ENCODE peak calls at places on chromosomes 2 and 18, in seven cellular contexts. S is HepG2, X is uterus, M is B cell, U is mammary epithelial cell, V is left ventricle myocardium inferior, K is WTC11. Q is an unnamed sample.

GRCh38 chr18:32893915-32894314 is 121.1 kb upstream of the KLHL14 start:
- DNase-seq in V (no peak), U (no peak), K (no peak), X (no peak), M (no peak), S (peak), Q (no peak)

GRCh38 chr2:61853086-61853847 is 593 bp downstream of the FAM161A start:
- DNase-seq in M (no peak), U (peak), V (no peak), S (peak), K (no peak), X (no peak), Q (no peak)

GRCh38 chr2:215728504-215729065 is 284.8 kb downstream of the MREG start:
- DNase-seq in X (no peak), M (no peak), S (peak), U (peak), V (no peak), K (no peak), Q (peak)

GRCh38 chr2:218419630-218420216 is 800 bp downstream of the VIL1 start:
- DNase-seq in S (no peak), K (no peak), U (no peak), V (no peak), M (no peak), X (no peak), Q (no peak)

GRCh38 chr18:22689711-22690110 is 243.4 kb upstream of the RBBP8 start:
- DNase-seq in U (no peak), K (no peak), S (no peak), M (no peak), X (no peak), V (no peak), Q (no peak)

GRCh38 chr2:109538551-109538950 is 75.2 kb downstream of the SEPTIN10 start:
- DNase-seq in K (no peak), S (no peak), M (no peak), U (no peak), V (no peak), X (no peak), Q (no peak)

GRCh38 chr2:65129276-65129612 is 662 bp downstream of the RAB1A start:
- DNase-seq in U (peak), S (no peak), K (no peak), V (no peak), M (no peak), X (no peak), Q (no peak)

GRCh38 chr2:11496311-11496710 is 30.4 kb upstream of the E2F6 start:
- DNase-seq in X (peak), U (no peak), S (no peak), K (no peak), M (no peak), V (no peak), Q (no peak)

GRCh38 chr2:225995788-225996476 is 596.4 kb downstream of the NYAP2 start:
- DNase-seq in K (no peak), X (peak), S (no peak), V (no peak), M (no peak), U (peak), Q (no peak)

GRCh38 chr2:50401772-50402653 is 629.9 kb downstream of the NRXN1 start:
- DNase-seq in U (peak), M (no peak), V (no peak), S (peak), K (peak), X (no peak), Q (no peak)

GRCh38 chr2:101655941-101656422 is 41.5 kb upstream of the MAP4K4 start:
- DNase-seq in V (no peak), K (no peak), S (peak), M (no peak), U (no peak), X (peak), Q (no peak)

GRCh38 chr2:98487806-98488189 is 43.1 kb downstream of the INPP4A start:
- DNase-seq in V (no peak), K (peak), M (no peak), U (no peak), S (peak), X (no peak), Q (no peak)

GRCh38 chr2:120305296-120305695 is 40.6 kb upstream of the INHBB start:
- DNase-seq in S (peak), V (no peak), M (no peak), K (no peak), X (peak), U (no peak), Q (no peak)

GRCh38 chr2:29011650-29012060 is 30.6 kb downstream of the TOGARAM2 start:
- DNase-seq in S (no peak), X (no peak), U (no peak), K (no peak), V (peak), M (peak), Q (no peak)

GRCh38 chr2:237550057-237550415 is 16.3 kb upstream of the PRLH start:
- DNase-seq in S (no peak), U (no peak), X (no peak), K (no peak), M (no peak), V (no peak), Q (no peak)

GRCh38 chr2:100940766-100941645 is 61.1 kb upstream of the RPL31 start:
- DNase-seq in V (no peak), S (no peak), M (no peak), U (no peak), X (no peak), K (no peak), Q (no peak)

GRCh38 chr18:42640160-42640559 is 475.3 kb downstream of the RIT2 start:
- DNase-seq in M (no peak), S (no peak), V (no peak), U (no peak), K (no peak), X (no peak), Q (no peak)

GRCh38 chr2:124325667-124326425 is 300.8 kb downstream of the CNTNAP5 start:
- DNase-seq in K (no peak), V (no peak), X (no peak), M (no peak), S (peak), U (no peak), Q (no peak)

GRCh38 chr2:235570256-235570655 is 76.4 kb downstream of the AGAP1 start:
- DNase-seq in K (no peak), S (peak), U (peak), X (no peak), M (no peak), V (no peak), Q (no peak)

GRCh38 chr18:4888251-4888650 is 308.8 kb downstream of the AKAIN1 start:
- DNase-seq in S (no peak), K (no peak), M (no peak), V (no peak), U (no peak), X (no peak), Q (no peak)

GRCh38 chr2:125318740-125319139 is 1293.7 kb downstream of the CNTNAP5 start:
- DNase-seq in X (no peak), M (no peak), V (no peak), K (no peak), U (no peak), S (no peak), Q (no peak)

GRCh38 chr2:26595146-26595545 is 46.0 kb downstream of the CIB4 start:
- DNase-seq in U (no peak), V (no peak), X (no peak), M (no peak), K (peak), S (no peak), Q (no peak)

GRCh38 chr18:49186242-49186641 is 235.5 kb upstream of the SMAD7 start:
- DNase-seq in V (no peak), M (no peak), X (no peak), U (no peak), S (no peak), K (no peak), Q (no peak)

GRCh38 chr2:226915846-226916360 is 80.0 kb downstream of the RHBDD1 start:
- DNase-seq in U (peak), K (no peak), M (no peak), S (no peak), X (no peak), V (no peak), Q (no peak)

GRCh38 chr2:231330311-231330710 is 65.2 kb upstream of the B3GNT7 start:
- DNase-seq in V (no peak), M (no peak), K (no peak), X (no peak), U (no peak), S (no peak), Q (no peak)

GRCh38 chr2:180604077-180604476 is 376.3 kb upstream of the UBE2E3 start:
- DNase-seq in S (peak), X (no peak), M (no peak), V (no peak), U (peak), K (peak), Q (peak)

GRCh38 chr2:98936133-98936916 is at the start of gene CRACDL:
- DNase-seq in K (peak), S (no peak), X (no peak), M (no peak), U (peak), V (no peak), Q (peak)

GRCh38 chr18:45061359-45061758 is 380.7 kb downstream of the SETBP1 start:
- DNase-seq in X (no peak), S (no peak), U (no peak), K (no peak), M (no peak), V (no peak), Q (no peak)

GRCh38 chr2:196170202-196170680 is 1.1 kb downstream of the STK17B start:
- DNase-seq in K (no peak), X (no peak), S (peak), U (peak), M (peak), V (no peak), Q (no peak)

GRCh38 chr2:200267350-200267749 is 39.1 kb upstream of the SPATS2L start:
- DNase-seq in V (no peak), S (no peak), K (no peak), U (no peak), M (no peak), X (no peak), Q (no peak)

GRCh38 chr2:98869868-98870267 is 66.2 kb downstream of the CRACDL start:
- DNase-seq in S (no peak), M (no peak), X (no peak), U (no peak), V (no peak), K (no peak), Q (no peak)

GRCh38 chr2:182463760-182464159 is 36.9 kb upstream of the PDE1A start:
- DNase-seq in V (no peak), X (no peak), M (no peak), K (no peak), U (no peak), S (no peak), Q (no peak)

GRCh38 chr2:224847961-224848850 is 132.0 kb upstream of the CCDC195 start:
- DNase-seq in U (peak), M (no peak), K (no peak), V (peak), S (no peak), X (no peak), Q (no peak)

GRCh38 chr18:57429607-57430165 is 5.5 kb upstream of the ONECUT2 start:
- DNase-seq in U (no peak), S (no peak), X (no peak), V (no peak), M (no peak), K (no peak), Q (no peak)

GRCh38 chr2:56047136-56047535 is 123.6 kb upstream of the EFEMP1 start:
- DNase-seq in M (no peak), U (no peak), S (no peak), K (no peak), V (no peak), X (no peak), Q (no peak)

GRCh38 chr2:52956766-52957165 is 810.8 kb upstream of the CHAC2 start:
- DNase-seq in K (no peak), S (no peak), M (no peak), V (no peak), U (no peak), X (no peak), Q (no peak)
- TF ChIP-seq CTCF in K (no peak), S (no peak), M (no peak), V (no peak), U (peak), X (no peak), Q (no peak)

DNA sequence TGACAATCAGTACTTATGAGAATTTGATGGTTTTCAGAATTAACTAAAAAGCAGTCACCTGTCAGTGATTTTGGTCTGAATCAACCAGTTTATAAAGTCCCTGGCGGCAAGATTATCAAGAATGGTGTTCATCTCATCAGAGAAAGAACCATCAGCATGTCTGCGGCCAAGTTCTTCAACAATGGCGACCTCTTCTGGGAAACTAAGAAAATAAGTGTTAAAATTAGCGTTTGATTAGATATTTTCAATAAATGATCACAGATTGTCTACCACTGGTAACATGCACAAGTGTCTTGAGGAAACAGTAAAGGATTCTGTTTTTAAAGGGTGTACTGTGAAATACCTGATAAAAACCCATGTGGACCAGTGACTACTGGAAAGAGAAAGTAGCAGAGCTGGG is 8.1 kb downstream of the GCG start:
- DNase-seq in V (no peak), K (no peak), M (no peak), X (no peak), S (peak), U (no peak), Q (no peak)
- TF ChIP-seq CTCF in V (no peak), K (no peak), M (no peak), X (no peak), S (peak), U (no peak), Q (no peak)

DNA sequence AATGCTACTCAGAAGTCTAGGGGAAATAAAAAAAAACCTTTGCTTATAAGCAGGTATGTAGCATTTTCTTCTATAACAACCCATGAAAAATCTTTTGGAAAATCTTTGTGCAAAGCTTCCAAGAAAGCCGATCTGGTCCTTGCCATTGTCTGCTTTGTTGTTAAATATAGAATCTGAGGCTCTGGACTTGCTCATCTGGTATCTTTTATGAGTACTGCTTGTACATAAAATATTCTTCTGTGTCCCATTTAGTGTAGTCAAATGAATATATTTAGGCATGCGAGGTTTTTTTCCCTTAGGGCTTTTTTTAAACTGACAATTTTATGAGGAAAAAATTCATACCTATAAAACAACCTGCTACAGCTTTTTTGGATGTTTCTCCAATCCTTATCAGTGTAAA is 45.0 kb upstream of the RMND5A start:
- DNase-seq in S (no peak), K (no peak), U (no peak), V (no peak), M (no peak), X (no peak), Q (no peak)
- TF ChIP-seq CTCF in S (no peak), K (no peak), U (no peak), V (no peak), M (no peak), X (no peak), Q (no peak)

GRCh38 chr2:154700142-154700541 is 1.6 kb downstream of the KCNJ3 start:
- DNase-seq in X (no peak), V (no peak), U (no peak), S (no peak), M (no peak), K (no peak), Q (no peak)
- TF ChIP-seq CTCF in X (no peak), V (no peak), U (no peak), S (no peak), M (no peak), K (no peak), Q (no peak)

GRCh38 chr2:192148241-192148619 is 46.5 kb downstream of the TMEFF2 start:
- DNase-seq in U (no peak), M (no peak), K (no peak), S (no peak), V (no peak), X (no peak), Q (no peak)

GRCh38 chr2:192151848-192152247 is 42.9 kb downstream of the TMEFF2 start:
- DNase-seq in K (no peak), M (no peak), X (no peak), V (no peak), S (no peak), U (peak), Q (no peak)

GRCh38 chr2:192146069-192147006 is 48.4 kb downstream of the TMEFF2 start:
- DNase-seq in V (no peak), K (no peak), S (no peak), M (no peak), U (peak), X (no peak), Q (no peak)

GRCh38 chr2:192150166-192150565 is 44.6 kb downstream of the TMEFF2 start:
- DNase-seq in S (no peak), K (no peak), V (no peak), M (no peak), U (no peak), X (no peak), Q (no peak)

DNA sequence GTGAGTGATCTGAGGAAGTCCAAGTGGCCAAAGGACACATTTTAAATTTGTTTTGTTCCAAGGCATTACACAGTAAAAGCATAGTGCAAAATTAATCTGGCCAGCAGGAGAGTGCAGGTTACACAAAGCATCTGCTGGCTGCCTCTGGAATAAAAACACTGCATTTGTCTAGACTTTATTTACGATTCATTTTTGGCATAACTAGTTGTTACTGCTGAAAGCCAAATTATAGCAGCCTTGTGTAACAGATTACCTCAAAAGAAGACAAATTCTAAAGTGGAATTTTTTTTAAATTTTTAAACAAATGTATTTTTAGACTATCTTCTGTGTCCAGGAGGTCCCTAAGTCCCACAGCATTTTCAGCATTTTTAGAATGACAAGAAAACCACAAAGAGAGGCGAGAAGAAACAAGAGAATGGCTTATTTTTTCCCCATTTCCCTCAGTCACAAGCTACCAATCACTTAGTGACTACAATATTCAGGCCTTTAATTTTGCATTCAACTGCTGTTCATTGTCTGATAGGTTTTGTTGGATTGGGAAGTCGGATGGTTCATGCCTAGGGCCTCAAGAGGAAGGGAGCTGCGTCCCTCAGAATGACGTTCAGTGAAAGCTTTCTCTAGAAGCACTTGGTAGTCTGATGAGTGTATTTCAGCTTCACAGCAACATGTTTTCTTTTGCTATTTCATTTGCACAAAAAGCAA is 46.0 kb downstream of the TMEFF2 start:
- DNase-seq in V (no peak), M (no peak), U (no peak), S (no peak), X (no peak), K (no peak), Q (no peak)
- TF ChIP-seq CTCF in V (no peak), M (no peak), U (no peak), S (no peak), X (peak), K (no peak), Q (no peak)

GRCh38 chr18:24443870-24444269 is 16.6 kb upstream of the HRH4 start:
- DNase-seq in V (no peak), U (no peak), S (no peak), X (no peak), M (no peak), K (no peak), Q (no peak)

GRCh38 chr18:24446453-24446852 is 14.0 kb upstream of the HRH4 start:
- DNase-seq in U (no peak), V (no peak), S (no peak), X (no peak), M (no peak), K (no peak), Q (peak)

GRCh38 chr18:24447961-24448360 is 12.5 kb upstream of the HRH4 start:
- DNase-seq in K (no peak), V (no peak), M (no peak), S (no peak), U (no peak), X (no peak), Q (no peak)

DNA sequence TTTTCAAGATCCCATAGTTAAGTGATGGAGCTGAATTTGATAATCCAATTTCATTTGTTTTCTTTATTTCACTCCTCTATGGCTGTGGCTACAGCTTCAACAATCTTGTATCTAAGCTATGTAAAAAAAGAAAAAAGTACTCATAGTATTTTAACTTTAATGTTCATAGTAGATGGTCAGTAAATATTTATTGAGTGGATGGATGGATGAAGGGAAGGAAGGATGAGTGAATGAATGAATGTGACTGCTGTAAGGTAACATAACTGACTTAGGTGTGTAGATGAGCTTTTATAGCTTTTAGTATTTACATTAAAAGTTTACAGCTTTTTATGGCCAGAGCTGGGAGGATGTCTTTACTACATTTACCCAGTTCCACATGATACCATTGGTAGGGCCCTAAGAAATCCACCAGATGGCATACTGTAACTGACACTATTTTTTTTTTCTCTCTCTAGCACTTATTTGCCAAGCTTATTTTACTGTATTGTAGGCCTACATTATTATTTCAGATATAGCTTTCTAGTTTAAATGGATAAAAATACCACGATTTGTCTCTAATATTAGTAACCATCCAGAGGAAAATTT is 13.4 kb upstream of the HRH4 start:
- DNase-seq in K (no peak), U (no peak), S (no peak), M (no peak), V (no peak), X (no peak), Q (no peak)
- TF ChIP-seq CTCF in K (no peak), U (peak), S (no peak), M (no peak), V (peak), X (no peak), Q (no peak)

GRCh38 chr18:28357785-28358401 is 181.0 kb upstream of the CDH2 start:
- DNase-seq in X (no peak), V (no peak), S (peak), K (peak), M (no peak), U (no peak), Q (no peak)
- TF ChIP-seq CTCF in X (no peak), V (peak), S (peak), K (peak), M (no peak), U (peak), Q (no peak)

DNA sequence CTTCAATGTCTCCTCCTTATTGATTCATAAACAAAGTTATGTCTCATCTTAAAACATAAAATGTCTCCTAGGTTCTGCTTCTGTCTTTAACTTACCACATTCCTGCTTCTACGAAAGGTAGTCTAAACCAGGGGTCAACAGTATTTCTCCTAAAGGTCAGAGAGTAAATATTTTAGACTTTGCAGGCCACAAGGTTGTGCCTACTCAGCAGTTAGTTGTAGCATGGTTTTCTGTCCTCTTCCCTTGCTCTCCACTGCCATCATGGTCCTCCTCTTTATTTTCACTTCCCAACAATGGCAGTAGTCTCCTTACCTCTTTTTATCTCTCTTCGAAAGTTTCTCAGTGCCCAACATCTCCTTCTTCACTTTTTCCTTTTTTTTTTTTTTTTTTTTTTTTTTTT is 68.3 kb upstream of the LRP1B start:
- DNase-seq in M (no peak), V (no peak), K (no peak), U (no peak), S (no peak), X (no peak), Q (no peak)
- TF ChIP-seq CTCF in M (no peak), V (no peak), K (no peak), U (no peak), S (no peak), X (no peak), Q (no peak)